ENCODE peak calls at places on chromosomes 13 and 19, in five cellular contexts. One of them, this sample, is unnamed.

GRCh38 chr13:50366488-50367174 is 351.4 kb downstream of the KCNRG start:
- DNase-seq in stimulated activated CD4-positive, alpha-beta T cell treated with anti-CD3 and anti-CD28 coated beads, Interleukin-15, amount 100 ng/mL, for 1 hour: no peak
- DNase-seq in activated naive CD8-positive, alpha-beta T cell treated with anti-CD3 and anti-CD28 coated beads, Interleukin-2, amount 50 U/mL, for 24 hours: peak; percentile 19
- DNase-seq in neural progenitor cell: no peak
- DNase-seq in BE2C: no peak
- DNase-seq in this sample: no peak

GRCh38 chr13:77751513-77752456 is 54.3 kb downstream of the SLAIN1 start:
- DNase-seq in stimulated activated CD4-positive, alpha-beta T cell treated with anti-CD3 and anti-CD28 coated beads, Interleukin-15, amount 100 ng/mL, for 1 hour: no peak
- DNase-seq in BE2C: peak; percentile 44
- DNase-seq in neural progenitor cell: peak; percentile 62
- DNase-seq in activated naive CD8-positive, alpha-beta T cell treated with anti-CD3 and anti-CD28 coated beads, Interleukin-2, amount 50 U/mL, for 24 hours: peak; percentile 42
- DNase-seq in this sample: no peak

GRCh38 chr13:33108620-33109019 is 92.4 kb downstream of the KL start:
- DNase-seq in stimulated activated CD4-positive, alpha-beta T cell treated with anti-CD3 and anti-CD28 coated beads, Interleukin-15, amount 100 ng/mL, for 1 hour: no peak
- DNase-seq in activated naive CD8-positive, alpha-beta T cell treated with anti-CD3 and anti-CD28 coated beads, Interleukin-2, amount 50 U/mL, for 24 hours: no peak
- DNase-seq in neural progenitor cell: no peak
- DNase-seq in BE2C: no peak
- DNase-seq in this sample: no peak

GRCh38 chr13:30926781-30927180 is 5.7 kb upstream of the TEX26 start:
- DNase-seq in neural progenitor cell: no peak
- DNase-seq in activated naive CD8-positive, alpha-beta T cell treated with anti-CD3 and anti-CD28 coated beads, Interleukin-2, amount 50 U/mL, for 24 hours: no peak
- DNase-seq in stimulated activated CD4-positive, alpha-beta T cell treated with anti-CD3 and anti-CD28 coated beads, Interleukin-15, amount 100 ng/mL, for 1 hour: no peak
- DNase-seq in BE2C: no peak
- DNase-seq in this sample: no peak

GRCh38 chr19:44735011-44735410 is 13.5 kb upstream of the BCL3 start:
- DNase-seq in BE2C: no peak
- DNase-seq in activated naive CD8-positive, alpha-beta T cell treated with anti-CD3 and anti-CD28 coated beads, Interleukin-2, amount 50 U/mL, for 24 hours: no peak
- DNase-seq in stimulated activated CD4-positive, alpha-beta T cell treated with anti-CD3 and anti-CD28 coated beads, Interleukin-15, amount 100 ng/mL, for 1 hour: no peak
- DNase-seq in neural progenitor cell: no peak
- DNase-seq in this sample: no peak

GRCh38 chr13:31538067-31539042 is 201.0 kb upstream of the RXFP2 start:
- DNase-seq in neural progenitor cell: peak; percentile 59
- DNase-seq in activated naive CD8-positive, alpha-beta T cell treated with anti-CD3 and anti-CD28 coated beads, Interleukin-2, amount 50 U/mL, for 24 hours: no peak
- DNase-seq in BE2C: peak; percentile 31
- DNase-seq in stimulated activated CD4-positive, alpha-beta T cell treated with anti-CD3 and anti-CD28 coated beads, Interleukin-15, amount 100 ng/mL, for 1 hour: no peak
- DNase-seq in this sample: no peak

GRCh38 chr13:40352807-40353562 is 313.5 kb downstream of the FOXO1 start:
- DNase-seq in BE2C: no peak
- DNase-seq in neural progenitor cell: no peak
- DNase-seq in stimulated activated CD4-positive, alpha-beta T cell treated with anti-CD3 and anti-CD28 coated beads, Interleukin-15, amount 100 ng/mL, for 1 hour: no peak
- DNase-seq in activated naive CD8-positive, alpha-beta T cell treated with anti-CD3 and anti-CD28 coated beads, Interleukin-2, amount 50 U/mL, for 24 hours: no peak
- DNase-seq in this sample: no peak

GRCh38 chr19:38949580-38950367 is 19.0 kb downstream of the MRPS12 start:
- DNase-seq in BE2C: peak; percentile 100
- DNase-seq in activated naive CD8-positive, alpha-beta T cell treated with anti-CD3 and anti-CD28 coated beads, Interleukin-2, amount 50 U/mL, for 24 hours: peak; percentile 89
- DNase-seq in neural progenitor cell: peak; percentile 99
- DNase-seq in stimulated activated CD4-positive, alpha-beta T cell treated with anti-CD3 and anti-CD28 coated beads, Interleukin-15, amount 100 ng/mL, for 1 hour: peak; percentile 75
- DNase-seq in this sample: peak; percentile 94

GRCh38 chr13:71861769-71862168 is 5.2 kb downstream of the DACH1 start:
- DNase-seq in neural progenitor cell: no peak
- DNase-seq in BE2C: no peak
- DNase-seq in activated naive CD8-positive, alpha-beta T cell treated with anti-CD3 and anti-CD28 coated beads, Interleukin-2, amount 50 U/mL, for 24 hours: no peak
- DNase-seq in stimulated activated CD4-positive, alpha-beta T cell treated with anti-CD3 and anti-CD28 coated beads, Interleukin-15, amount 100 ng/mL, for 1 hour: no peak
- DNase-seq in this sample: no peak

GRCh38 chr13:68369739-68370138 is 1139.6 kb upstream of the PCDH9 start:
- DNase-seq in activated naive CD8-positive, alpha-beta T cell treated with anti-CD3 and anti-CD28 coated beads, Interleukin-2, amount 50 U/mL, for 24 hours: no peak
- DNase-seq in stimulated activated CD4-positive, alpha-beta T cell treated with anti-CD3 and anti-CD28 coated beads, Interleukin-15, amount 100 ng/mL, for 1 hour: no peak
- DNase-seq in neural progenitor cell: no peak
- DNase-seq in BE2C: no peak
- DNase-seq in this sample: no peak

GRCh38 chr19:570315-570714 is 2.1 kb upstream of the BSG start:
- DNase-seq in BE2C: no peak
- DNase-seq in stimulated activated CD4-positive, alpha-beta T cell treated with anti-CD3 and anti-CD28 coated beads, Interleukin-15, amount 100 ng/mL, for 1 hour: no peak
- DNase-seq in neural progenitor cell: no peak
- DNase-seq in activated naive CD8-positive, alpha-beta T cell treated with anti-CD3 and anti-CD28 coated beads, Interleukin-2, amount 50 U/mL, for 24 hours: no peak
- DNase-seq in this sample: no peak

GRCh38 chr19:2494447-2495129 is 18.7 kb downstream of the GADD45B start:
- DNase-seq in BE2C: peak; percentile 57
- DNase-seq in stimulated activated CD4-positive, alpha-beta T cell treated with anti-CD3 and anti-CD28 coated beads, Interleukin-15, amount 100 ng/mL, for 1 hour: no peak
- DNase-seq in neural progenitor cell: peak; percentile 75
- DNase-seq in activated naive CD8-positive, alpha-beta T cell treated with anti-CD3 and anti-CD28 coated beads, Interleukin-2, amount 50 U/mL, for 24 hours: peak; percentile 54
- DNase-seq in this sample: peak; percentile 60

GRCh38 chr19:322616-323015 is 22.0 kb downstream of the MIER2 start:
- DNase-seq in activated naive CD8-positive, alpha-beta T cell treated with anti-CD3 and anti-CD28 coated beads, Interleukin-2, amount 50 U/mL, for 24 hours: no peak
- DNase-seq in stimulated activated CD4-positive, alpha-beta T cell treated with anti-CD3 and anti-CD28 coated beads, Interleukin-15, amount 100 ng/mL, for 1 hour: no peak
- DNase-seq in neural progenitor cell: no peak
- DNase-seq in BE2C: no peak
- DNase-seq in this sample: no peak

GRCh38 chr13:30618186-30618937 is 642 bp downstream of the USPL1 start:
- DNase-seq in BE2C: no peak
- DNase-seq in activated naive CD8-positive, alpha-beta T cell treated with anti-CD3 and anti-CD28 coated beads, Interleukin-2, amount 50 U/mL, for 24 hours: peak; percentile 35
- DNase-seq in stimulated activated CD4-positive, alpha-beta T cell treated with anti-CD3 and anti-CD28 coated beads, Interleukin-15, amount 100 ng/mL, for 1 hour: no peak
- DNase-seq in neural progenitor cell: peak; percentile 15
- DNase-seq in this sample: no peak

GRCh38 chr13:74554581-74555290 is 420.5 kb upstream of the KLF12 start:
- DNase-seq in stimulated activated CD4-positive, alpha-beta T cell treated with anti-CD3 and anti-CD28 coated beads, Interleukin-15, amount 100 ng/mL, for 1 hour: no peak
- DNase-seq in BE2C: peak; percentile 71
- DNase-seq in neural progenitor cell: no peak
- DNase-seq in activated naive CD8-positive, alpha-beta T cell treated with anti-CD3 and anti-CD28 coated beads, Interleukin-2, amount 50 U/mL, for 24 hours: no peak
- DNase-seq in this sample: no peak

GRCh38 chr19:3270908-3271307 is 46.4 kb downstream of the CELF5 start:
- DNase-seq in stimulated activated CD4-positive, alpha-beta T cell treated with anti-CD3 and anti-CD28 coated beads, Interleukin-15, amount 100 ng/mL, for 1 hour: peak; percentile 27
- DNase-seq in activated naive CD8-positive, alpha-beta T cell treated with anti-CD3 and anti-CD28 coated beads, Interleukin-2, amount 50 U/mL, for 24 hours: peak; percentile 50
- DNase-seq in neural progenitor cell: peak; percentile 90
- DNase-seq in BE2C: peak; percentile 66
- DNase-seq in this sample: peak; percentile 23

GRCh38 chr19:47124937-47125668 is 5.5 kb upstream of the SAE1 start:
- DNase-seq in BE2C: peak; percentile 34
- DNase-seq in activated naive CD8-positive, alpha-beta T cell treated with anti-CD3 and anti-CD28 coated beads, Interleukin-2, amount 50 U/mL, for 24 hours: no peak
- DNase-seq in stimulated activated CD4-positive, alpha-beta T cell treated with anti-CD3 and anti-CD28 coated beads, Interleukin-15, amount 100 ng/mL, for 1 hour: no peak
- DNase-seq in neural progenitor cell: peak; percentile 83
- DNase-seq in this sample: no peak

GRCh38 chr19:18543814-18544475 is 572 bp upstream of the FKBP8 start:
- DNase-seq in BE2C: peak; percentile 63
- DNase-seq in stimulated activated CD4-positive, alpha-beta T cell treated with anti-CD3 and anti-CD28 coated beads, Interleukin-15, amount 100 ng/mL, for 1 hour: peak; percentile 27
- DNase-seq in activated naive CD8-positive, alpha-beta T cell treated with anti-CD3 and anti-CD28 coated beads, Interleukin-2, amount 50 U/mL, for 24 hours: peak; percentile 76
- DNase-seq in neural progenitor cell: peak; percentile 70
- DNase-seq in this sample: no peak

GRCh38 chr19:24086974-24087595 is at the start of gene ZNF254:
- DNase-seq in neural progenitor cell: peak; percentile 97
- DNase-seq in BE2C: peak; percentile 96
- DNase-seq in stimulated activated CD4-positive, alpha-beta T cell treated with anti-CD3 and anti-CD28 coated beads, Interleukin-15, amount 100 ng/mL, for 1 hour: peak; percentile 49
- DNase-seq in activated naive CD8-positive, alpha-beta T cell treated with anti-CD3 and anti-CD28 coated beads, Interleukin-2, amount 50 U/mL, for 24 hours: peak; percentile 84
- DNase-seq in this sample: peak; percentile 89

GRCh38 chr13:102847272-102848234 is 1.7 kb downstream of the ERCC5 start:
- DNase-seq in neural progenitor cell: peak; percentile 46
- DNase-seq in activated naive CD8-positive, alpha-beta T cell treated with anti-CD3 and anti-CD28 coated beads, Interleukin-2, amount 50 U/mL, for 24 hours: no peak
- DNase-seq in BE2C: no peak
- DNase-seq in stimulated activated CD4-positive, alpha-beta T cell treated with anti-CD3 and anti-CD28 coated beads, Interleukin-15, amount 100 ng/mL, for 1 hour: no peak
- DNase-seq in this sample: no peak

GRCh38 chr19:36392916-36393673 is 14.1 kb upstream of the ZFP14 start:
- DNase-seq in activated naive CD8-positive, alpha-beta T cell treated with anti-CD3 and anti-CD28 coated beads, Interleukin-2, amount 50 U/mL, for 24 hours: no peak
- DNase-seq in stimulated activated CD4-positive, alpha-beta T cell treated with anti-CD3 and anti-CD28 coated beads, Interleukin-15, amount 100 ng/mL, for 1 hour: no peak
- DNase-seq in BE2C: no peak
- DNase-seq in neural progenitor cell: no peak
- DNase-seq in this sample: no peak

GRCh38 chr19:751501-752341 is 809 bp downstream of the MISP start:
- DNase-seq in stimulated activated CD4-positive, alpha-beta T cell treated with anti-CD3 and anti-CD28 coated beads, Interleukin-15, amount 100 ng/mL, for 1 hour: no peak
- DNase-seq in neural progenitor cell: no peak
- DNase-seq in activated naive CD8-positive, alpha-beta T cell treated with anti-CD3 and anti-CD28 coated beads, Interleukin-2, amount 50 U/mL, for 24 hours: no peak
- DNase-seq in BE2C: no peak
- DNase-seq in this sample: no peak

GRCh38 chr13:111020546-111020945 is 94.6 kb upstream of the ARHGEF7 start:
- DNase-seq in stimulated activated CD4-positive, alpha-beta T cell treated with anti-CD3 and anti-CD28 coated beads, Interleukin-15, amount 100 ng/mL, for 1 hour: no peak
- DNase-seq in activated naive CD8-positive, alpha-beta T cell treated with anti-CD3 and anti-CD28 coated beads, Interleukin-2, amount 50 U/mL, for 24 hours: no peak
- DNase-seq in BE2C: no peak
- DNase-seq in neural progenitor cell: no peak
- DNase-seq in this sample: no peak

GRCh38 chr13:45447050-45447661 is 17.6 kb upstream of the COG3 start:
- DNase-seq in neural progenitor cell: no peak
- DNase-seq in stimulated activated CD4-positive, alpha-beta T cell treated with anti-CD3 and anti-CD28 coated beads, Interleukin-15, amount 100 ng/mL, for 1 hour: no peak
- DNase-seq in BE2C: no peak
- DNase-seq in activated naive CD8-positive, alpha-beta T cell treated with anti-CD3 and anti-CD28 coated beads, Interleukin-2, amount 50 U/mL, for 24 hours: no peak
- DNase-seq in this sample: no peak

GRCh38 chr13:113654591-113655357 is 3.2 kb downstream of the ATP4B start:
- DNase-seq in activated naive CD8-positive, alpha-beta T cell treated with anti-CD3 and anti-CD28 coated beads, Interleukin-2, amount 50 U/mL, for 24 hours: no peak
- DNase-seq in stimulated activated CD4-positive, alpha-beta T cell treated with anti-CD3 and anti-CD28 coated beads, Interleukin-15, amount 100 ng/mL, for 1 hour: no peak
- DNase-seq in neural progenitor cell: no peak
- DNase-seq in BE2C: peak; percentile 8
- DNase-seq in this sample: no peak

GRCh38 chr19:55487884-55488687 is at the start of gene SSC5D:
- DNase-seq in activated naive CD8-positive, alpha-beta T cell treated with anti-CD3 and anti-CD28 coated beads, Interleukin-2, amount 50 U/mL, for 24 hours: no peak
- DNase-seq in stimulated activated CD4-positive, alpha-beta T cell treated with anti-CD3 and anti-CD28 coated beads, Interleukin-15, amount 100 ng/mL, for 1 hour: no peak
- DNase-seq in BE2C: peak; percentile 41
- DNase-seq in neural progenitor cell: peak; percentile 61
- DNase-seq in this sample: no peak

This sample was measured in hypothalamus.